ENCODE peak calls at places on chromosomes 7 and 10, in ten cellular contexts. P is body of pancreas, N is hepatocyte, U is psoas muscle, Q is cardiac fibroblast, Y is upper lobe of left lung, B is transverse colon, J is BJ, L is foreskin fibroblast, I is neural progenitor cell. Z is an unnamed sample.
A peak's percentile ranks its signal among the peaks of the same experiment; 100 is the strongest.

GRCh38 chr10:117549100-117549499 is 6.6 kb downstream of the EMX2 start:
- DNase-seq in P (no peak), N (no peak), U (no peak), Q (no peak), Y (no peak), B (no peak), J (no peak), L (no peak), I (no peak), Z (no peak)

GRCh38 chr10:117462424-117462792 is 80.1 kb upstream of the EMX2 start:
- DNase-seq in P (no peak), N (peak; percentile 35), U (no peak), Q (peak; percentile 22), Y (no peak), B (peak; percentile 17), J (no peak), L (no peak), I (peak; percentile 35), Z (no peak)

GRCh38 chr10:32140403-32140802 is 84.2 kb upstream of the KIF5B start:
- DNase-seq in P (no peak), N (no peak), U (no peak), Q (no peak), Y (no peak), B (no peak), J (no peak), L (no peak), I (no peak), Z (no peak)

GRCh38 chr10:6035926-6036575 is 26.1 kb downstream of the IL2RA start:
- DNase-seq in P (no peak), N (no peak), U (no peak), Q (no peak), Y (no peak), B (no peak), J (no peak), L (no peak), I (peak; percentile 9), Z (no peak)

GRCh38 chr7:82443044-82443800 is at the start of gene CACNA2D1:
- DNase-seq in P (peak; percentile 12), N (peak; percentile 46), U (peak; percentile 49), Q (peak; percentile 40), Y (peak; percentile 93), B (peak; percentile 7), J (no peak), L (peak; percentile 38), I (peak; percentile 83), Z (no peak)

GRCh38 chr10:103499881-103500280 is 6.4 kb downstream of the NEURL1 start:
- DNase-seq in P (no peak), N (no peak), U (no peak), Q (no peak), Y (no peak), B (no peak), J (no peak), L (no peak), I (no peak), Z (no peak)

GRCh38 chr10:48469516-48470020 is 135.3 kb downstream of the ARHGAP22 start:
- DNase-seq in P (no peak), N (no peak), U (no peak), Q (no peak), Y (no peak), B (no peak), J (no peak), L (no peak), I (no peak), Z (no peak)

GRCh38 chr7:17984288-17984687 is 43.4 kb downstream of the PRPS1L1 start:
- DNase-seq in P (no peak), N (no peak), U (no peak), Q (no peak), Y (no peak), B (peak; percentile 21), J (no peak), L (no peak), I (no peak), Z (no peak)

GRCh38 chr10:18179901-18180300 is 39.7 kb downstream of the CACNB2 start:
- DNase-seq in P (peak; percentile 57), N (peak; percentile 46), U (no peak), Q (peak; percentile 91), Y (no peak), B (no peak), J (no peak), L (peak; percentile 60), I (no peak), Z (no peak)

GRCh38 chr10:25561761-25562160 is 372.3 kb upstream of the MYO3A start:
- DNase-seq in P (no peak), N (no peak), U (no peak), Q (no peak), Y (no peak), B (no peak), J (no peak), L (no peak), I (no peak), Z (no peak)
- TF ChIP-seq CTCF in P (no peak), N (no peak), U (no peak), Q (no peak), Y (no peak), B (no peak), J (no peak), L (no peak), I (no peak), Z (no peak)

DNA sequence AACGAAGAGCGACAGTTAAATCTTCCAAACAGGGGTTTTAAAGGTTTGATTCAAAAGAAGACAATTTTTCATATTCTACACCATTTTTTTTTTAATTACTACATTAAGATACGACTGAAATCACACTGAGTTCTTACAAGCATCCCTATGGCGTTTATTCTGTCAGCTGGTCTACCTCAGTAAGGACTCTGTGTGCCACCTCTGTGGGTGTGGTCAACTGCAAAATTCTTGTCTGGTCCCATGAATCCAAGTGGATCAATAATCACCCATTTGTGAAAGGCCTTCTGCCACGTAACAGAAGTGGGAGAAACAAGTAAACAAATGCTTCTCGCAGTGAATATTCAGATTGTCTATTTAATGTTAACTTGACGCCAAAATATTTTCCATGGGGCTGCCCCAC is 104.1 kb downstream of the GRB10 start:
- DNase-seq in P (no peak), N (no peak), U (no peak), Q (no peak), Y (no peak), B (no peak), J (no peak), L (no peak), I (no peak), Z (no peak)
- H3K4me3 ChIP-seq in P (no peak overlapping the region), N (no peak overlapping the region), U (no peak overlapping the region), Q (no peak overlapping the region), Y (no peak overlapping the region), B (no peak overlapping the region), J (no peak overlapping the region), L (no peak overlapping the region), I (no peak overlapping the region), Z (no peak overlapping the region)

GRCh38 chr7:44085549-44085948 is 3.2 kb upstream of the POLM start:
- DNase-seq in P (no peak), N (no peak), U (peak; percentile 7), Q (no peak), Y (no peak), B (no peak), J (no peak), L (no peak), I (no peak), Z (no peak)
- TF ChIP-seq CTCF in P (no peak), N (no peak), U (no peak), Q (no peak), Y (no peak), B (no peak), J (peak; percentile 30), L (no peak), I (peak; percentile 39), Z (no peak)

GRCh38 chr7:31065840-31066239 is 13.7 kb downstream of the ADCYAP1R1 start:
- DNase-seq in P (no peak), N (no peak), U (no peak), Q (no peak), Y (no peak), B (no peak), J (no peak), L (no peak), I (no peak), Z (no peak)

GRCh38 chr7:31066516-31067130 is 14.5 kb downstream of the ADCYAP1R1 start:
- DNase-seq in P (no peak), N (no peak), U (no peak), Q (no peak), Y (no peak), B (no peak), J (no peak), L (no peak), I (no peak), Z (no peak)

GRCh38 chr7:31062746-31063435 is 10.8 kb downstream of the ADCYAP1R1 start:
- DNase-seq in P (no peak), N (no peak), U (no peak), Q (no peak), Y (no peak), B (no peak), J (no peak), L (no peak), I (no peak), Z (no peak)

GRCh38 chr7:31067491-31067890 is 15.4 kb downstream of the ADCYAP1R1 start:
- DNase-seq in P (no peak), N (no peak), U (no peak), Q (no peak), Y (peak; percentile 53), B (no peak), J (no peak), L (no peak), I (no peak), Z (no peak)

DNA sequence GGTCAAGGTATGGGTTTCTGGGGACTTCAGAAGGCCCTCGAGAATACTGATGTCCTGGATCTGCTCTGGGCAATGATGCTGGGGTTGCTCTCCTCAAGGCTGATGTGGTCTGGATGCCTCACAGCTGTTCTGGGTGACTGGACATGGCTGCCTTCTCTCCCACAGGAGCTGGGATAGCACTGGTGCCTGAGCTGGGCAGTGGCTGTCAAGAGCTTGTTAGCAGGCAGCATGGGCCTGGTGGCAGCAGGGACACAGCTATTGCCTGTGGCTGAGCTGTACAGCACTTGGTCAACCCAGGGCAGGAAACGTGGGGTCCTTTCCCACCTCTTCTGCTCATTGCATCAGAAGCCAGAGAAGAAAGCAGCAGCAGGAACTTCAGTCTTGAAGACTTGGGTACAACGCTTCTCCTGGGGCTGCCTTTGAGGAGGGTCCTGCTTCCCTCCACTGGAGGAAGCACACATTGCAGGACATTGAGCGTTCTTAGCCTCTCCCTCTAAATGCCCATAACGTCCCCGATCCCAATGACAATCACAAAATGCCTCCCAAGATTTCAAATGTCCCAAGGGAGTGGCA is 13.0 kb downstream of the ADCYAP1R1 start:
- DNase-seq in P (no peak), N (no peak), U (no peak), Q (no peak), Y (no peak), B (no peak), J (no peak), L (no peak), I (peak; percentile 58), Z (no peak)
- H3K4me3 ChIP-seq in P (no peak overlapping the region), N (no peak overlapping the region), U (no peak overlapping the region), Q (no peak overlapping the region), Y (no peak overlapping the region), B (no peak overlapping the region), J (no peak overlapping the region), L (no peak overlapping the region), I (no peak overlapping the region), Z (no peak overlapping the region)

DNA sequence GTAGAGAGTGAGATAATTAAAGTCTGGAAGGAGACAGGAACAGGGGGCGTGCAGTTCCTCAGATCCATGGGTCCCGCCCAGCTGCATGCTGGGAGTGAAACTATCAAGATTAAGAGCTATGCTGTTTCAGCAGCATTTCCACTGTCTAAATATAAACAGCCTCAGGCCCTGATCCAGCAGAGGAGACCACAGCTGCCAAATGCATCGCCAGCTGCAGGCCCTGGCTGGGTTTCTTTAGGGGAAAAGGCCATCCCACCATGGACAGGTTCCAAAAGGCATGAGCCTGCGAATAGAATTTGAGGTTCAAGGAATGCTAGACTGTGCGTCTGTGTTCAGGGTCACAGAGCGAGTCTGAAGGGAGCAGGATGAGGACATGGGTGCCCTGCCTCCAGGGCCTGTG is 411.4 kb downstream of the PAXIP1 start:
- DNase-seq in P (no peak), N (peak; percentile 30), U (no peak), Q (no peak), Y (no peak), B (no peak), J (no peak), L (no peak), I (no peak), Z (no peak)
- TF ChIP-seq CTCF in P (no peak), N (no peak), U (no peak), Q (no peak), Y (no peak), B (no peak), J (no peak), L (no peak), I (no peak), Z (no peak)

Z was measured in breast epithelium.